ENCODE peak calls at places on chromosomes 3 and 15, in four cellular contexts. H is GM06990, O is lower leg skin, B is GM12891. P is an unnamed sample.

GRCh38 chr3:106130384-106131084 is 261.7 kb upstream of the CBLB start:
- DNase-seq in B (no peak), O (no peak), H (no peak), P (no peak)

GRCh38 chr3:122315619-122316018 is 9.4 kb upstream of the CSTA start:
- DNase-seq in H (no peak), B (no peak), O (no peak), P (no peak)

GRCh38 chr3:152323834-152324233 is 55.1 kb downstream of the MBNL1 start:
- DNase-seq in O (no peak), B (no peak), H (peak; percentile 30), P (no peak)

GRCh38 chr3:144128117-144128892 is 156.7 kb downstream of the DIPK2A start:
- DNase-seq in H (peak; percentile 58), B (peak; percentile 13), O (no peak), P (no peak)

GRCh38 chr3:31002730-31003129 is 108.3 kb upstream of the GADL1 start:
- DNase-seq in O (no peak), H (peak; percentile 7), B (no peak), P (no peak)

GRCh38 chr3:58041182-58041825 is 33.1 kb downstream of the FLNB start:
- DNase-seq in O (no peak), H (no peak), B (no peak), P (no peak)

GRCh38 chr15:68205949-68206539 is 912 bp upstream of the CALML4 start:
- DNase-seq in H (no peak), O (peak; percentile 65), B (no peak), P (no peak)

GRCh38 chr15:57215371-57215770 is 160.9 kb upstream of the CGNL1 start:
- DNase-seq in B (no peak), O (no peak), H (no peak), P (no peak)

GRCh38 chr15:101320501-101321052 is 25.5 kb upstream of the SNRPA1 start:
- DNase-seq in B (peak; percentile 50), H (no peak), O (peak; percentile 33), P (no peak)

GRCh38 chr3:23302276-23302675 is 99.1 kb downstream of the UBE2E2 start:
- DNase-seq in B (no peak), H (no peak), O (no peak), P (no peak)

GRCh38 chr15:85531083-85531482 is 150.7 kb downstream of the AKAP13 start:
- DNase-seq in H (no peak), B (no peak), O (no peak), P (no peak)

GRCh38 chr3:37218206-37218605 is 43.8 kb upstream of the LRRFIP2 start:
- DNase-seq in O (no peak), H (no peak), B (no peak), P (no peak)

GRCh38 chr3:176469694-176470205 is 727.5 kb downstream of the TBL1XR1 start:
- DNase-seq in H (no peak), O (no peak), B (no peak), P (no peak)

GRCh38 chr15:80174017-80174746 is 21.4 kb downstream of the FAH start:
- DNase-seq in B (no peak), H (no peak), O (no peak), P (no peak)

GRCh38 chr15:31402511-31403056 is 75.9 kb downstream of the KLF13 start:
- DNase-seq in O (no peak), H (no peak), B (no peak), P (no peak)

GRCh38 chr15:42107483-42107882 is 13.1 kb upstream of the PLA2G4D start:
- DNase-seq in B (no peak), H (no peak), O (no peak), P (no peak)

GRCh38 chr15:57703387-57703786 is 3.1 kb upstream of the POLR2M start:
- DNase-seq in H (no peak), O (no peak), B (no peak), P (no peak)

GRCh38 chr3:121483290-121483689 is 62.5 kb downstream of the POLQ start:
- DNase-seq in B (no peak), H (no peak), O (no peak), P (no peak)

GRCh38 chr3:107421170-107421792 is 44.0 kb downstream of the CCDC54 start:
- DNase-seq in H (peak; percentile 45), O (no peak), B (no peak), P (peak; percentile 43)

GRCh38 chr3:123326531-123326930 is 122.4 kb downstream of the ADCY5 start:
- DNase-seq in B (no peak), H (no peak), O (no peak), P (no peak)

GRCh38 chr15:61144055-61144454 is 85.0 kb downstream of the RORA start:
- DNase-seq in B (no peak), O (no peak), H (no peak), P (no peak)

GRCh38 chr3:108966773-108967172 is 13.1 kb upstream of the GUCA1C start:
- DNase-seq in H (no peak), O (no peak), B (no peak), P (no peak)

GRCh38 chr15:84944861-84945260 is 36.8 kb upstream of the PDE8A start:
- DNase-seq in O (no peak), B (no peak), H (no peak), P (no peak)

GRCh38 chr15:38886315-38887163 is 321.9 kb upstream of the RASGRP1 start:
- DNase-seq in H (no peak), O (no peak), B (no peak), P (no peak)

GRCh38 chr3:181313379-181313778 is 323.8 kb upstream of the DNAJC19 start:
- DNase-seq in H (no peak), B (no peak), O (no peak), P (no peak)

GRCh38 chr3:25821746-25822573 is 32.1 kb downstream of the OXSM start:
- DNase-seq in B (no peak), H (no peak), O (no peak), P (no peak)

GRCh38 chr15:83504365-83504764 is 57.2 kb downstream of the SH3GL3 start:
- DNase-seq in O (no peak), H (no peak), B (no peak), P (no peak)